ENCODE peak calls at places on chromosome 12, in nine cellular contexts. G is tibial artery; E is effector memory CD4-positive, alpha-beta T cell; W is CD8-positive, alpha-beta memory T cell; R is NT2/D1; D is Peyer's patch; N is fibroblast of lung; B is astrocyte; H is pancreas. S is an unnamed sample. For H3K4me1, the result is how much of the 10 kb centered on the place peaks cover.

GRCh38 chr12:51531982-51532497 is 59.0 kb upstream of the SCN8A start:
- DNase-seq in G (peak), E (peak), W (peak), R (peak), D (peak), N (peak), B (peak), H (peak), S (peak)

GRCh38 chr12:95462081-95462480 is 11.9 kb upstream of the METAP2 start:
- DNase-seq in G (no peak), E (no peak), W (no peak), R (no peak), D (no peak), N (no peak), B (no peak), H (no peak), S (no peak)

GRCh38 chr12:52971701-52972329 is 22.9 kb downstream of the KRT18 start:
- DNase-seq in G (no peak), E (no peak), W (no peak), R (no peak), D (peak), N (peak), B (peak), H (no peak), S (no peak)

GRCh38 chr12:131452444-131452860 is 258.4 kb upstream of the SFSWAP start:
- DNase-seq in G (no peak), E (no peak), W (no peak), R (peak), D (peak), N (no peak), B (no peak), H (no peak), S (no peak)

GRCh38 chr12:96766232-96766631 is 140.8 kb upstream of the NEDD1 start:
- DNase-seq in G (no peak), E (no peak), W (no peak), R (no peak), D (no peak), N (no peak), B (no peak), H (no peak), S (no peak)

GRCh38 chr12:47767197-47767724 is 5.8 kb upstream of the SLC48A1 start:
- DNase-seq in G (no peak), E (peak), W (peak), R (peak), D (peak), N (no peak), B (no peak), H (peak), S (no peak)

GRCh38 chr12:117052386-117053049 is 46.7 kb downstream of the TESC start:
- DNase-seq in G (no peak), E (no peak), W (no peak), R (peak), D (peak), N (no peak), B (no peak), H (no peak), S (no peak)

GRCh38 chr12:42145552-42146215 is 1.0 kb upstream of the GXYLT1 start:
- DNase-seq in G (no peak), E (no peak), W (no peak), R (no peak), D (no peak), N (no peak), B (no peak), H (no peak), S (no peak)

GRCh38 chr12:46657416-46658411 is 168.1 kb downstream of the SLC38A4 start:
- DNase-seq in G (no peak), E (no peak), W (no peak), R (no peak), D (no peak), N (peak), B (peak), H (no peak), S (no peak)

GRCh38 chr12:52082988-52083637 is 3.6 kb downstream of the SMIM41 start:
- DNase-seq in G (no peak), E (peak), W (peak), R (no peak), D (peak), N (peak), B (peak), H (peak), S (no peak)

GRCh38 chr12:57111046-57111698 is at the start of gene STAT6:
- DNase-seq in G (peak), E (peak), W (peak), R (no peak), D (peak), N (peak), B (peak), H (peak), S (no peak)

GRCh38 chr12:47900480-47901129 is 4.2 kb downstream of the VDR start:
- DNase-seq in G (no peak), E (no peak), W (no peak), R (no peak), D (peak), N (peak), B (no peak), H (no peak), S (no peak)

GRCh38 chr12:69298133-69298532 is 50.0 kb upstream of the LYZ start:
- DNase-seq in G (no peak), E (no peak), W (no peak), R (no peak), D (no peak), N (no peak), B (no peak), H (no peak), S (no peak)

GRCh38 chr12:3342051-3342450 is 149.0 kb upstream of the PRMT8 start:
- DNase-seq in G (no peak), E (no peak), W (no peak), R (peak), D (no peak), N (peak), B (no peak), H (no peak), S (no peak)

GRCh38 chr12:59812716-59813115 is 216.9 kb downstream of the SLC16A7 start:
- DNase-seq in G (no peak), E (no peak), W (no peak), R (no peak), D (no peak), N (no peak), B (no peak), H (no peak), S (no peak)

GRCh38 chr12:58877243-58877743 is 43.0 kb downstream of the LRIG3 start:
- DNase-seq in G (no peak), E (no peak), W (no peak), R (no peak), D (no peak), N (peak), B (peak), H (peak), S (no peak)

GRCh38 chr12:52036587-52037171 is 14.6 kb upstream of the NR4A1 start:
- DNase-seq in G (peak), E (peak), W (peak), R (no peak), D (peak), N (peak), B (peak), H (peak), S (no peak)

GRCh38 chr12:60501124-60501729 is 905.4 kb downstream of the SLC16A7 start:
- DNase-seq in G (no peak), E (no peak), W (no peak), R (peak), D (no peak), N (peak), B (peak), H (no peak), S (no peak)

GRCh38 chr12:55702861-55703260 is 4.8 kb downstream of the ITGA7 start:
- DNase-seq in G (no peak), E (no peak), W (no peak), R (no peak), D (no peak), N (no peak), B (no peak), H (no peak), S (no peak)

GRCh38 chr12:94969424-94969823 is 34.1 kb downstream of the NDUFA12 start:
- DNase-seq in G (no peak), E (no peak), W (no peak), R (no peak), D (no peak), N (no peak), B (no peak), H (no peak), S (no peak)

GRCh38 chr12:106080786-106081185 is 58.0 kb downstream of the NUAK1 start:
- DNase-seq in G (no peak), E (no peak), W (no peak), R (no peak), D (no peak), N (no peak), B (no peak), H (no peak), S (no peak)

DNA sequence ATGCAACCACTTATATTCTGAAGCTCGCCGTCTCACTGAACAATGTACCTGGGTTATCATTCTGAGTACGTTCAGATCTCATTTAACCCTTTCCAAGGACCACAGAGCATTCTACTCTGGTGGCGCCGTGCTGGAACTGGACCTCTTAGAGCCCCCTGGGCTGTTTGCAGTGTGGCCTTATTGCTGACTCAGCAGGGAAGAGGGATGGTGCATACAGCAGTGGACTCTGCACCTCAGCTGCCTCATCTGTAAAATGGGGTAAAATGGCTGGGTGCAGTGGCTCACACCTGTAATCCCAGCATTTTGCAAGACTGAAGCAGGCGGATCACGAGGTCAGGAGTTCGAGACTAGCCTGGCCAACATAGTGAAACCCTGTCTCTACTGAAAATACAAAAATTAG is 2.9 kb downstream of the ALDH2 start:
- DNase-seq in G (no peak), E (no peak), W (no peak), R (no peak), D (no peak), N (no peak), B (no peak), H (no peak), S (no peak)
- H3K4me1 ChIP-seq in G (half or more), E (under half), W (under half), R (under half), D (under half), N (under half), B (under half), H (under half), S (under half)

GRCh38 chr12:109729837-109730200 is 16.2 kb downstream of the FAM222A start:
- DNase-seq in G (peak), E (no peak), W (no peak), R (no peak), D (no peak), N (no peak), B (no peak), H (peak), S (no peak)

GRCh38 chr12:109730306-109731145 is 16.9 kb downstream of the FAM222A start:
- DNase-seq in G (peak), E (no peak), W (no peak), R (no peak), D (no peak), N (no peak), B (no peak), H (peak), S (no peak)

GRCh38 chr12:109727039-109727723 is 13.6 kb downstream of the FAM222A start:
- DNase-seq in G (peak), E (no peak), W (no peak), R (no peak), D (peak), N (no peak), B (no peak), H (peak), S (no peak)

GRCh38 chr12:109727746-109728726 is 14.4 kb downstream of the FAM222A start:
- DNase-seq in G (peak), E (no peak), W (no peak), R (no peak), D (no peak), N (no peak), B (no peak), H (peak), S (no peak)

DNA sequence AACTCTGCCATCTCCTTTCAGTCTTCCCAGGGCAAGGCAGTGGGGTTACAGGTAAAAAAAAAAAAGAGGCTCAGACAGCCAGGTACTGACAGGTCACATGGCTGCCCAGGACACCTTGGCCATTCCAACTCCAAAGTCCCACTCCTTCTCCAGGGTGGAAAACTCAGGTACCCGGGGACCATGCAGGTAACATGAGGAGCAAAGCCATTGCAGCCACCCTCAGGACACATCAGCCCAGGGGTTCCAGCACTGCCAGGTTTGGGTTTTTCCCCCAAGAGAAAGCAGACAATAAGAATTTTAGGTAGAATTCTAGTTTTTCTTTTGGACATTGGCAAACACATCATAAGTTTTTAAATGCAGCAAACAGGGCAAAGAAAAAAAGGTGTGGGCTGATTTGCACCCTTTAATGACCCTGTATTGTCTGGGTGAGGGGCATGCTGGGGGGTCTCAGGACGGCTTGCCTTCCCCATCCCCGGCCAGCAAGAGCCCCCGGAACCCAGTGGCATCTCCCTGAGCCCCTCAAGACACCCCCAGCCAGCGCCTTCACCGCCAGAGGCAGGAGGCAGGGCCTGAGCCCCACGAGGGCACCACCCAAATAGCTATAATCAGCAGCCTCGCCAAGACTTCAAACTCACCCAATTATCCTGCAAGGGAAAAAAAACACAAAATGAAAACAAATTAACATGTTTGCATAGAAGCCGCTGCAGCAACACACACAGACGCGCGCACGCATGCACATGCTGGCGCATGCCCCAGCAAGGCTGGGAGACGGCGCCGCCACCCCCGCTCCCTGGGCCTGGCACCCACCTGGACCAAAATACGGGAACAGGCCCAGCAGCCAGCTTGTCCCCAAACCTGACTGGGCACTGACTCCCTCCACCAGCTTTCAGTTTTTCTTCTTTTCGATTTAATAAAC is 15.6 kb downstream of the FAM222A start:
- DNase-seq in G (peak), E (no peak), W (no peak), R (no peak), D (no peak), N (no peak), B (no peak), H (peak), S (no peak)
- H3K4me3 ChIP-seq in G (no peak), E (no peak), W (no peak), R (no peak), D (no peak), N (no peak), B (no peak), H (no peak), S (no peak)

DNA sequence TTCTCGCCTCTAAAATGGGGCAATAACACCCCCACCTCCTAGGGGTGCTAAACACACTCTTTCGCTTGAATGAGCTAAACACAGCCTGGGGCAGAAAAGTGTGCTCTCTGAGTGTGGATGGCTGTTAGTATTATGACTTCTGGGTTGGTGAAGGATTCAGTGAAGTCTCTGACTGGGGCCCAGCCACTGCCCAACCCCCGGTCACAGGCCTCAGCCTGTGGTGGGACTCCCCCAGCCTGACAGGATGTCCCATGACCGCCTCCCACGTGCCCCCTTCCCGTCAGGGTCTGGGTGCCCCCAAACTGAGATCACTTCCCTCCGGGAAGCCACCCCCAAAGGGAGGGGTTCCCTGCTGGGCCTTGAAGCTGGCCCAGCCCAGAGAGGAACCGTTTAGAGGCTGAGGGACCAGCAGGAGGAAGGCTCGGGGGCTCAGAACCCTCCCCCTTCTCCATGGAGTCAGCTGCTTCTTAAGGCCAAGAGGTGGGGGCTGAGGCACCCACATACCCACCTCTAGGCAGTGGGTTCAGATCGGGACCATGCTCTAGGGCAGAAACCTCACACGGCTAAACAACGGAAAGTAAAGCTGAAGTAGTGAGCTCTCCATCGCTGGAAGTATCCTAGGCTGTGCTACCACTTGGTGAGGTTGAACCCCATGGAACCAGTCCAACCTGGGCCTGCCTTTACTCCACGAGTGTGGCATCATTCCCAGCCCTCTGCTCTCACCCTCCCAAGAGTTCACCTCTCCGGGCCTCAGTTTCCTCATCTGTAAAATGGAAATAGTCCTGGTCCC is 13.8 kb downstream of the DTX1 start:
- DNase-seq in G (no peak), E (no peak), W (peak), R (no peak), D (peak), N (no peak), B (no peak), H (no peak), S (no peak)
- H3K4me1 ChIP-seq in G (under half), E (under half), W (under half), R (under half), D (under half), N (under half), B (under half), H (under half), S (under half)

GRCh38 chr12:43407816-43408645 is 144.0 kb downstream of the ADAMTS20 start:
- DNase-seq in G (no peak), E (no peak), W (no peak), R (no peak), D (no peak), N (peak), B (peak), H (no peak), S (no peak)
- H3K4me3 ChIP-seq in G (no peak), E (no peak), W (no peak), R (no peak), D (no peak), N (no peak), B (no peak), H (no peak), S (no peak)

DNA sequence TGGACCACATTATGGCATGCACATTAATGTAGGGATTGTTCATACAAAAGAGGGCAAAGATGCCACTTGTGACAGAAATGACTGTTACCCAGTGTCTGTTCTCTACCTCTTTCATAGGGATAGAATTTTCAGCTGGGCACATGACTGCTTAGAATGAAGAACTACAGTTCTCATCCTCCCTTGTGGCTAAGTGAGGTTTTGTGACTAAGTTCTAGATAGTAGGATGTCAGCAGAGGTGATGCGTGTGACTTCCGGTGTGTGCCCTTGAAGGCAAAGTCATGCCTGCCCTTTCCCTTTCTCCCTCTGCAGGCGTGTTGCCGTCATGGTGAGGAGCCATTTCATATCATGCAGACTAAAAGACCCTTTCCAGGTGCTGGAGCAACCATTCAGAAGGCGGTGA is 99.3 kb downstream of the CACNA1C start:
- DNase-seq in G (no peak), E (no peak), W (no peak), R (no peak), D (no peak), N (no peak), B (no peak), H (no peak), S (no peak)
- H3K4me1 ChIP-seq in G (half or more), E (under half), W (under half), R (under half), D (under half), N (under half), B (under half), H (under half), S (under half)

GRCh38 chr12:91179315-91179714 is 3.3 kb downstream of the DCN start:
- DNase-seq in G (no peak), E (no peak), W (no peak), R (no peak), D (no peak), N (no peak), B (no peak), H (no peak), S (no peak)
- H3K4me3 ChIP-seq in G (peak), E (no peak), W (no peak), R (no peak), D (peak), N (peak), B (no peak), H (no peak), S (no peak)

GRCh38 chr12:67271976-67272375 is 2.8 kb downstream of the CAND1 start:
- DNase-seq in G (no peak), E (no peak), W (no peak), R (no peak), D (no peak), N (peak), B (peak), H (no peak), S (no peak)
- H3K4me1 ChIP-seq in G (half or more), E (under half), W (half or more), R (under half), D (under half), N (under half), B (under half), H (under half), S (under half)

GRCh38 chr12:111488271-111488670 is 82.5 kb downstream of the SH2B3 start:
- DNase-seq in G (no peak), E (no peak), W (no peak), R (no peak), D (no peak), N (peak), B (no peak), H (no peak), S (no peak)
- H3K4me3 ChIP-seq in G (no peak), E (no peak), W (no peak), R (no peak), D (no peak), N (no peak), B (no peak), H (no peak), S (no peak)

GRCh38 chr12:10031771-10032175 is 1.3 kb downstream of the CLEC9A start:
- DNase-seq in G (no peak), E (no peak), W (no peak), R (peak), D (no peak), N (peak), B (peak), H (no peak), S (no peak)
- H3K4me1 ChIP-seq in G (under half), E (under half), W (under half), R (under half), D (under half), N (under half), B (under half), H (under half), S (under half)